ENCODE peak calls at places on chromosomes 13 and 19, in four cellular contexts. V is neural progenitor cell; J is effector memory CD4-positive, alpha-beta T cell; U is breast epithelium. Y is an unnamed sample.

GRCh38 chr19:31698352-31698751 is 349.1 kb upstream of the TSHZ3 start:
- DNase-seq in U (no peak), J (no peak), V (peak; percentile 58), Y (peak; percentile 48)

GRCh38 chr13:32278456-32278855 is 36.7 kb downstream of the ZAR1L start:
- DNase-seq in U (no peak), J (no peak), V (no peak), Y (no peak)

GRCh38 chr13:83297591-83298305 is 584.5 kb downstream of the SLITRK1 start:
- DNase-seq in J (no peak), U (no peak), V (no peak), Y (no peak)

GRCh38 chr19:51142119-51142518 is at the start of gene SIGLEC7:
- DNase-seq in U (no peak), V (no peak), J (no peak), Y (no peak)

GRCh38 chr13:114119196-114119595 is 13.2 kb downstream of the RASA3 start:
- DNase-seq in V (peak; percentile 77), U (no peak), J (no peak), Y (no peak)

GRCh38 chr13:113047587-113047986 is 58.0 kb upstream of the F7 start:
- DNase-seq in J (no peak), V (no peak), U (no peak), Y (no peak)

GRCh38 chr13:30857018-30857417 is 49.1 kb upstream of the MEDAG start:
- DNase-seq in U (no peak), V (no peak), J (no peak), Y (no peak)

GRCh38 chr19:46972301-46972700 is 47.3 kb upstream of the NPAS1 start:
- DNase-seq in J (no peak), U (no peak), V (no peak), Y (no peak)

GRCh38 chr13:49681837-49682236 is 9.4 kb downstream of the EBPL start:
- DNase-seq in U (no peak), V (peak; percentile 8), J (no peak), Y (no peak)

GRCh38 chr13:85286081-85286480 is 513.1 kb downstream of the SLITRK6 start:
- DNase-seq in U (no peak), J (no peak), V (no peak), Y (no peak)

GRCh38 chr19:33535176-33535575 is 13.6 kb upstream of the PEPD start:
- DNase-seq in V (no peak), J (no peak), U (no peak), Y (no peak)

GRCh38 chr13:77185721-77186120 is 141.2 kb downstream of the MYCBP2 start:
- DNase-seq in V (no peak), J (no peak), U (no peak), Y (no peak)

GRCh38 chr13:61685683-61686013 is 270.0 kb upstream of the PCDH20 start:
- DNase-seq in J (no peak), U (no peak), V (peak; percentile 68), Y (no peak)

DNA sequence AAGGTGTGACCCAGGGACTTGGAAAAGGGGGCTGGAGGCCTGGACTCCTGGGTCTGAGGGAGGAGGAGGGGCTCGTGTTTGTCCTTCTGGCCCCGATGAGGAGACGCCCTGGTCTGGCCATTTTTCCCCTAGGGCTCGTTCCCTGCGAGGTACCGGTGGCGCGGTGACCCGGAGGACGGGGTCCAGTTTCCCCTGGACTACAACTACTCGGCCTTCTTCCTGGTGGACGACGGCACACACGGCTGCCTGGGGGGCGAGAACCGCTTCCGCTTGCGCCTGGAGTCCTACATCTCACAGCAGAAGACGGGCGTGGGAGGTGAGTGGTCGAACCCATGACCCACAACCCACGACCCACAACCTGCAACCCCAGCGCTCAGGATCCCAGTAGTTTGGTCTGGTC is 10.8 kb downstream of the TRPM4 start:
- DNase-seq in U (no peak), J (no peak), V (no peak), Y (no peak)
- H3K4me3 ChIP-seq in U (no peak overlapping the region), J (no peak overlapping the region), V (no peak overlapping the region), Y (no peak overlapping the region)

DNA sequence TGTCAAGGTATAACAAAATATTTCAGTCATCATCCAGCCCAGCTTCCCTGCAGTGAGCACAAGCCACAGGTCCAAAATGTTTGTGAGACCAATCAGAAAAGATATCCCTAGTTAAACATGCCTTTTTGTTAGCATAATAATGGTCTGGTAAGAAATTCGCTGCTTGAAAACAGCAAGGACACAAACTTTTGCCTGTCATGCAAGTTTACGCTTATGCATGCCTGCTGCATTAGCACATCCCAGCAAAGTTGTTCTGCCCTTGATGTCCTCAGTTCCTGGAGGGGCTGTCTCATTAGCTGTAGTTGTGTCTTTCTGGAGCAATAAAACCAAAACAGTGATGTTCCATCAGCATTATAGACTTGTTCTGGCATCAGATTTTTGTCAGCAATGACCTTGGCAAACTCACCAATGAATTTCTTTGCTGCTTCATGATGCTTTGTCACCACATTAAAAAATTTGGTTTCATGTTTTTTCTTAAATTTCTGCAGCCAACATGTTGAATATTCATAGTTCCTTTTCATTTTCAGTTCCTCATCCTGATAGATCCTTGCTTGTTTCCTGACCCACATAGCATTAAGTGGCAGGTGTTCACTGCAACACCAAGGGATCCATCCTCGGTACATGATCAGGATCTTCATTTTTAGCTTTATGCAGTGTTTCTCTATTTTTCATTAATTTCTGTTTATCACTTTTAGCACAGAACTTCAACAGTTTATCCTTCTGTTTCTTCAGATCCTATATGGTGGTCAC is 72.0 kb upstream of the GPR183 start:
- DNase-seq in U (no peak), J (no peak), V (no peak), Y (no peak)
- H3K4me1 ChIP-seq in U (no peaks in the 10 kb centered on the region), J (peaks cover 65% of the 10 kb centered on the region), V (no peaks in the 10 kb centered on the region), Y (peaks cover 12% of the 10 kb centered on the region)

DNA sequence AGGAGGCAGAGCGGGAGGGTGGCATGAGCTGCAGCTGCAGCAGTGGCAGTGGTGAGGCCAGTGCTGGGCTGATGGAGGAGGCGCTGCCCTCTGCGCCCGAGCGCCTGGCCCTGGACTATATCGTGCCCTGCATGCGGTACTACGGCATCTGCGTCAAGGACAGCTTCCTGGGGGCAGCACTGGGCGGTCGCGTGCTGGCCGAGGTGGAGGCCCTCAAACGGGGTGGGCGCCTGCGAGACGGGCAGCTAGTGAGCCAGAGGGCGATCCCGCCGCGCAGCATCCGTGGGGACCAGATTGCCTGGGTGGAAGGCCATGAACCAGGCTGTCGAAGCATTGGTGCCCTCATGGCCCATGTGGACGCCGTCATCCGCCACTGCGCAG is 2.0 kb downstream of the EGLN2 start:
- DNase-seq in U (no peak), V (no peak), J (no peak), Y (no peak)
- H3K4me3 ChIP-seq in U (peak overlapping the region; percentile 75), V (peak overlapping the region; percentile 22), J (peak overlapping the region; percentile 72), Y (peak overlapping the region; percentile 97)

GRCh38 chr19:38671654-38672053 is 24.2 kb downstream of the ACTN4 start:
- DNase-seq in U (no peak), V (no peak), J (no peak), Y (no peak)
- H3K4me1 ChIP-seq in U (peaks cover 37% of the 10 kb centered on the region), V (peaks cover 11% of the 10 kb centered on the region), J (peaks cover 54% of the 10 kb centered on the region), Y (peaks cover 74% of the 10 kb centered on the region)

DNA sequence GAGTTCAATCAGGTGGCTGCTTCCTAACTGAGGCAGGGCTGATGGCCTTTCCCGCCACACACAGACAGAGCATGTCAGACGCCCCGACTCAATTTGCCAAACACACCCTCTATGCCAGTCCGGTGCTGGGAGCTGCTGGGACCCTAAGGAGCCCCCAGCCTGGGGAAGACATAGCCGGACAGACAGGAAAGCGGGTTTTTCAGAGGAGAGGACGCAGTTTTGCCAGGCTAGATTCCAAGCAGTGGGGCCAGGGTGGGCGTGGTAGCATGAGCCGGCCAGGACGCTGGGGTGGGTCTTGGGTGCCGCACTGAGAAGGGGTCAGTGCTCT is 19.8 kb downstream of the MAST3 start:
- DNase-seq in V (no peak), J (no peak), U (no peak), Y (no peak)
- H3K4me3 ChIP-seq in V (peak overlapping the region; percentile 79), J (peak overlapping the region; percentile 39), U (peak overlapping the region; percentile 80), Y (peak overlapping the region; percentile 84)

DNA sequence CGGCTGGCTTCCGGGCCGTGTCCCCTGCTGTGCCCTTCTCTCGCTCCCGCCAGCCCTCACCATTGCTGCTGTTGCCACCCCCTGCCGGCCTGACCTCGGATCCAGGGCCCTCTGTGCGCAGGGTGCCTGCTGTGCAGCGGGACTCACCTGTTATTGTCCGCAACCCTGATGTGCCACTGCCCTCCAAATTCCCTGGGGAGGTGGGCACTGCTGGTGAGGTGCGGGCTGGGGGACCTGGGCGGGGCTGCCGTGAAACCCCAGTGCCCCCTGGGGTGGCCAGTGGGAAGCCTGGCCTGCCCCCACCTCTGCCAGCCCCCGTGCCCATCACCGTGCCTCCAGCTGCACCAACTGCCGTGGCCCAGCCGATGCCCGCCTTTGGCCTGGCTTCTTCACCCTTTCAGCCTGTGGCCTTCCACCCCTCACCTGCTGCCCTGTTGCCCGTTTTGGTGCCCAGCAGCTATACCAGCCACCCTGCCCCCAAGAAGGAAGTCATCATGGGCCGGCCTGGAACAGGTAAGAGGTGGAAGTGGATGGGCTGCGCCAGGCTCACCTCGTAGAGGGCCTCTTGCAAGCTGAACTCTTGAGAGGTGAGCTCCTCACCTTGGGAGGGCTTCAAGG is 5.1 kb downstream of the CIC start:
- DNase-seq in U (no peak), V (no peak), J (no peak), Y (peak; percentile 63)
- H3K4me1 ChIP-seq in U (peaks cover 30% of the 10 kb centered on the region), V (peaks cover 12% of the 10 kb centered on the region), J (peaks cover 33% of the 10 kb centered on the region), Y (peaks cover 75% of the 10 kb centered on the region)

DNA sequence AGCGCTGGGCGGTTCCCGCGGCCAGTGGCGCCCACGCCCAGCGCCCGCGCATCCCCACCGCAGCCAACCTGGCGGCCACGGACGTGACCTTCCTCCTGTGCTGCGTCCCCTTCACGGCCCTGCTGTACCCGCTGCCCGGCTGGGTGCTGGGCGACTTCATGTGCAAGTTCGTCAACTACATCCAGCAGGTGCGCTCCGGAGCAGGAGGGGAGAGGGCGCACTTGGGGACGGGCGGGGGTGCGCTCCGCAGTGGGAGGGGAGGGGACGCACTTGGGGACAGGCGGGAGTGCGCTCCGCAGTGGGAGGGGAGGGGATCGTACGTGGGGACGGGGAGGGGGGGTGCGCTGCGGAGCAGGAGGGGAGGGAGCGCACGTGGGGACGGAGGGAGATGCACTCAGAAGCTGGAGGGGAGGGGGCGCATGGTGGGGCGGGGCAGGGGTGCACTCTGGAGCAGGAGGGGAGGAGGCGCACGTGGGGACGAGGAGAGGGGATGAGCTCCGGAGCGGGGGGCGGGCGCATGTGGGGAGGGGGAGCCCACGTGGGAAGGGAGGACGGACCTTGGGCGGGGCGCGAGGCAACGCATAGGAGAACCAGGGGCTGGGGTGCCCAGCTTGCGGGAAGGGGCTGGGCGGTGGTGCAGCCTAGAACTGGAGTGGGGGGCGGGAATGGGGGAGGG is 1.5 kb downstream of the KISS1R start:
- DNase-seq in V (peak; percentile 39), U (no peak), J (no peak), Y (no peak)
- H3K4me3 ChIP-seq in V (no peak overlapping the region), U (peak overlapping the region; percentile 71), J (peak overlapping the region; percentile 58), Y (no peak overlapping the region)

GRCh38 chr19:6769006-6769637 is 1.9 kb upstream of the SH2D3A start:
- DNase-seq in J (no peak), V (peak; percentile 64), U (no peak), Y (no peak)
- H3K4me1 ChIP-seq in J (peaks cover 37% of the 10 kb centered on the region), V (no peaks in the 10 kb centered on the region), U (no peaks in the 10 kb centered on the region), Y (peaks cover 30% of the 10 kb centered on the region)

GRCh38 chr19:8366961-8367326 is 3.0 kb downstream of the ANGPTL4 start:
- DNase-seq in J (no peak), U (no peak), V (no peak), Y (no peak)
- H3K4me3 ChIP-seq in J (no peak overlapping the region), U (peak overlapping the region; percentile 99), V (peak overlapping the region; percentile 10), Y (peak overlapping the region; percentile 72)

DNA sequence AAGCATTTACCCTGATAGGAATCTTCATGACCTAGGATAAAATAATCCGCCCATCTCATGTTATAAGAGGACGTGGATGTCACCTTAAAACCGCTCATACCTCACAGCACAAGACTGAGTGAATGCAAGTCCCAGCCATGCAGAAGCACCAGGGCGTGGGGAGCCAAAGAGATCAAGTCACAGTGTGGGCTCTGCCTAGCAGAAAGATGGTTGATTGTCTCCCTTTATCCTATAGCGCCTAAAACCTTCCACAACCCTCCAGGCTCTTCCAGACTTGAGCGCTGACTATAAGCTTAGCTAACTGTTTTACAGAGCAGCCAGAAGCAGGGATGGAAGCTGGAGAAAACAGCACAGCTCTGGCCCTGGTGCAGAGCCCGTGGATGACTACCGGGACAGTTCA is 6.8 kb upstream of the ANKRD10 start:
- DNase-seq in J (no peak), U (no peak), V (peak; percentile 55), Y (no peak)
- H3K4me1 ChIP-seq in J (no peaks in the 10 kb centered on the region), U (no peaks in the 10 kb centered on the region), V (peaks cover 14% of the 10 kb centered on the region), Y (peaks cover 3% of the 10 kb centered on the region)